ENCODE peak calls at places on chromosomes 12 and 14, in six cellular contexts. S is GM23248; X is naive thymus-derived CD4-positive, alpha-beta T cell; L is PC-9; D is choroid plexus epithelial cell; W is astrocyte of the spinal cord. Y is an unnamed sample.

GRCh38 chr14:68495101-68495637 is 297.7 kb downstream of the ZFP36L1 start:
- DNase-seq in S (peak), L (no peak), D (no peak), X (no peak), W (no peak), Y (no peak)

GRCh38 chr12:54424232-54424631 is 5.2 kb upstream of the ITGA5 start:
- DNase-seq in X (no peak), L (no peak), D (no peak), S (peak), W (no peak), Y (no peak)

GRCh38 chr14:64412237-64412636 is 24.1 kb downstream of the MTHFD1 start:
- DNase-seq in W (no peak), X (no peak), L (no peak), D (no peak), S (no peak), Y (no peak)

GRCh38 chr14:61562321-61563161 is 132.8 kb upstream of the HIF1A start:
- DNase-seq in X (peak), L (peak), W (peak), D (peak), S (peak), Y (no peak)

GRCh38 chr12:47068539-47068938 is 10.9 kb upstream of the PCED1B start:
- DNase-seq in D (peak), L (no peak), W (peak), S (no peak), X (no peak), Y (no peak)

GRCh38 chr12:104423809-104424208 is 32.9 kb upstream of the CHST11 start:
- DNase-seq in W (no peak), L (no peak), X (no peak), S (no peak), D (no peak), Y (peak)

GRCh38 chr12:26226629-26227375 is 31.4 kb downstream of the SSPN start:
- DNase-seq in W (peak), D (peak), L (peak), S (peak), X (no peak), Y (no peak)

GRCh38 chr14:93008381-93008780 is 85.4 kb downstream of the CHGA start:
- DNase-seq in D (no peak), L (peak), S (peak), W (peak), X (no peak), Y (no peak)

GRCh38 chr12:48861111-48861510 is 4.6 kb downstream of the RND1 start:
- DNase-seq in L (no peak), X (no peak), W (no peak), D (no peak), S (peak), Y (no peak)

GRCh38 chr14:99531221-99532096 is 50.2 kb downstream of the CCNK start:
- DNase-seq in S (peak), L (no peak), X (no peak), D (peak), W (peak), Y (no peak)

GRCh38 chr12:111777345-111778045 is 10.8 kb downstream of the ALDH2 start:
- DNase-seq in D (no peak), W (no peak), X (no peak), S (no peak), L (no peak), Y (no peak)

GRCh38 chr12:121805800-121806555 is 2.2 kb downstream of the SETD1B start:
- DNase-seq in S (peak), X (no peak), L (no peak), D (no peak), W (no peak), Y (no peak)

GRCh38 chr12:128992550-128992949 is 139.3 kb downstream of the GLT1D1 start:
- DNase-seq in W (no peak), D (no peak), L (no peak), X (no peak), S (no peak), Y (no peak)

GRCh38 chr14:75523771-75524171 is 1.5 kb downstream of the BATF start:
- DNase-seq in L (no peak), W (no peak), S (peak), X (no peak), D (no peak), Y (no peak)

GRCh38 chr14:100522616-100523021 is 64.6 kb downstream of the BEGAIN start:
- DNase-seq in L (no peak), X (peak), W (no peak), D (no peak), S (peak), Y (no peak)

GRCh38 chr12:18689781-18690180 is 48.0 kb downstream of the PLCZ1 start:
- DNase-seq in L (no peak), W (no peak), X (no peak), D (no peak), S (no peak), Y (no peak)

GRCh38 chr12:131018808-131019397 is 65.2 kb downstream of the ADGRD1 start:
- DNase-seq in D (no peak), L (no peak), S (no peak), X (no peak), W (no peak), Y (no peak)

GRCh38 chr12:45728625-45729232 is 777 bp upstream of the ARID2 start:
- DNase-seq in X (peak), W (peak), L (peak), D (peak), S (peak), Y (peak)

GRCh38 chr14:102046337-102047278 is 40.2 kb downstream of the HSP90AA1 start:
- DNase-seq in W (peak), S (peak), X (no peak), L (peak), D (peak), Y (peak)

GRCh38 chr12:4084631-4085030 is 188.9 kb upstream of the CCND2 start:
- DNase-seq in D (no peak), X (no peak), S (no peak), W (no peak), L (no peak), Y (no peak)

GRCh38 chr12:55060470-55060869 is 40.7 kb downstream of the NEUROD4 start:
- DNase-seq in D (no peak), S (no peak), W (no peak), L (no peak), X (peak), Y (no peak)

GRCh38 chr12:25889185-25889584 is 69.3 kb upstream of the RASSF8 start:
- DNase-seq in L (no peak), S (no peak), D (no peak), W (no peak), X (no peak), Y (no peak)

GRCh38 chr14:89214221-89214965 is 202.6 kb downstream of the FOXN3 start:
- DNase-seq in X (no peak), W (peak), L (peak), S (no peak), D (no peak), Y (peak)

GRCh38 chr12:69509308-69509736 is 39.1 kb downstream of the FRS2 start:
- DNase-seq in W (peak), D (peak), L (no peak), S (peak), X (no peak), Y (no peak)

GRCh38 chr12:53290661-53291060 is 4.7 kb upstream of the PFDN5 start:
- DNase-seq in S (peak), D (peak), W (no peak), L (no peak), X (no peak), Y (no peak)

GRCh38 chr14:89648924-89649323 is 231.9 kb upstream of the FOXN3 start:
- DNase-seq in X (no peak), W (no peak), L (no peak), S (no peak), D (no peak), Y (no peak)

DNA sequence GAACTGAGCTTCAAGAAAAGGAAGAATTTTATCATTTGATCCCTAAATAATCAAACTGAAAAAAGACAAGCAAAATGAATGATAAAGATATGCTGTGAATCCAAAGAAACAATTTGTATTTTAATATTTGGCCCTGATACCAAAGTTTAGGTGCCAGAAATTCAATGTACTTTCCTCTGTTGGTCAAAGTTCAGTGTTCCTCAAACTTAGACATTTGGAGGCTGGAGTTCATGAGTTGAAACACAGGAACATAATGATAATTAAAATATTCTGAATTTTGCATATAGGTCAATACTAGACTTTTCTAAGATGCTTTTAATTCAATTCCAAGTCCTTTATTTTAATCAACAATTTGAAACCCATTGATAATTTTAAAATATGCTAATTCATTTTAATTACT is 1007.7 kb upstream of the ATXN7L3B start:
- DNase-seq in D (no peak), W (no peak), X (no peak), S (no peak), L (no peak), Y (peak)
- H3K4me3 ChIP-seq in D (no peak), W (no peak), X (no peak), S (no peak), L (no peak), Y (no peak)

GRCh38 chr14:20989787-20990600 is at the start of gene METTL17:
- DNase-seq in S (peak), W (peak), X (peak), L (peak), D (peak), Y (peak)

GRCh38 chr14:20988717-20989116 is 1.1 kb upstream of the METTL17 start:
- DNase-seq in L (no peak), X (no peak), S (peak), W (no peak), D (peak), Y (no peak)

GRCh38 chr14:20986811-20987210 is 3.0 kb upstream of the METTL17 start:
- DNase-seq in W (peak), X (no peak), L (peak), S (peak), D (peak), Y (no peak)

GRCh38 chr14:20989464-20989786 is 355 bp upstream of the METTL17 start:
- DNase-seq in S (no peak), W (no peak), D (no peak), X (no peak), L (no peak), Y (no peak)
- H3K4me3 ChIP-seq in S (peak), W (peak), D (no peak), X (no peak), L (peak), Y (peak)

DNA sequence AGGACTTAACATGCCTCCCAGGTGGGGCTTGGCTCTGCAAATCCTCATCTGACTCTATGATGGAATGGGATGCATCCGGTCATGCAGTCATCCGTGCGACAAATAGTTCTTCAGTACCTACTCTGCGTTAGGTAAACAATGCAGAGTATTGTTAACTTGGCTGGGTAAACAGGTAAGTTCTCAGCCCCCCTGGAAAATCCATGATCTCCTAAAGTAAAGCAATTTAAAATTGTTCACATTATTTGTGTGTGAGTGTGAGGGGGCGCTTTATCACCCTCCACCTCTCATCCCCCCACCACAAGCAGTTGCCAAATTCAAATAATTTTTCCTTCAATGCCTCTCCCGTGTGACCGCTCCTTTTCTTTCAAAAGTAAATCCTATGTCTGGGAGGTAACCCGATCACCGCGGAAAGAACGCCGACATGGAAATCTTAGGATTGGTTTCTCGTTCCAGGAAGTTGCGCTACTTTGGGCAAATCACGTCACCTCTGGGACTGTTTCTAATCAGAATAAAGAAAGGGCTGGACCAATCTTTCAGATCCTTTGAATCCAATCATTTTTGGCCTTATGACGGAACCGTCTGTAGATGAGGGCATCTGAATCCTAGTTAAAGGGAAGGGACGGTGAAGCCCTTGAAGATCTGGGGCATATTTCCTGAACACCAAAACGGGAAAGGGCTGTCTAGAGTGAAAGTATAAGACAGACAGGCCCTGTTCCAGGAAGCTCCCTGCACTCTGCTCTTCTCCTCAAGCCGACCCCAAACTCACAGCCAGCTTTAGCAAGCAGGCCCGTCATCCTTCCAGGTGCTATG is 44.0 kb upstream of the SINHCAF start:
- DNase-seq in X (no peak), D (peak), L (peak), W (peak), S (peak), Y (no peak)
- H3K4me3 ChIP-seq in X (no peak), D (peak), L (peak), W (no peak), S (peak), Y (no peak)

GRCh38 chr12:11829764-11830194 is 180.3 kb downstream of the ETV6 start:
- DNase-seq in L (no peak), D (no peak), W (no peak), X (no peak), S (no peak), Y (no peak)
- H3K4me3 ChIP-seq in L (no peak), D (no peak), W (no peak), X (no peak), S (no peak), Y (no peak)

GRCh38 chr14:21307641-21308040 is 27.8 kb downstream of the RPGRIP1 start:
- DNase-seq in L (no peak), X (no peak), W (no peak), S (no peak), D (no peak), Y (no peak)
- H3K4me3 ChIP-seq in L (peak), X (no peak), W (no peak), S (no peak), D (no peak), Y (peak)

GRCh38 chr14:21383848-21384493 is at the start of gene SUPT16H:
- DNase-seq in X (peak), W (peak), S (peak), D (peak), L (peak), Y (peak)

GRCh38 chr14:21384494-21384851 is 654 bp upstream of the SUPT16H start:
- DNase-seq in X (no peak), S (no peak), D (no peak), L (no peak), W (no peak), Y (no peak)

GRCh38 chr14:21379338-21379737 is 4.5 kb downstream of the SUPT16H start:
- DNase-seq in L (no peak), W (no peak), X (no peak), D (no peak), S (no peak), Y (no peak)

GRCh38 chr14:21382886-21383847 is 652 bp downstream of the SUPT16H start:
- DNase-seq in L (peak), D (peak), W (peak), S (peak), X (peak), Y (no peak)

GRCh38 chr14:21382095-21382494 is 1.7 kb downstream of the SUPT16H start:
- DNase-seq in S (peak), D (no peak), W (no peak), L (no peak), X (no peak), Y (no peak)
- H3K4me3 ChIP-seq in S (peak), D (no peak), W (no peak), L (peak), X (no peak), Y (peak)

GRCh38 chr12:93176166-93176565 is 201.6 kb upstream of the NUDT4 start:
- DNase-seq in L (no peak), S (peak), W (peak), D (peak), X (no peak), Y (no peak)
- H3K4me3 ChIP-seq in L (no peak), S (no peak), W (no peak), D (no peak), X (no peak), Y (no peak)

GRCh38 chr12:16603916-16604575 is 1.9 kb downstream of the LMO3 start:
- DNase-seq in L (no peak), X (no peak), D (no peak), S (no peak), W (no peak), Y (no peak)

GRCh38 chr12:16602412-16602811 is 3.5 kb downstream of the LMO3 start:
- DNase-seq in L (no peak), W (no peak), D (no peak), S (no peak), X (no peak), Y (no peak)

GRCh38 chr12:16604853-16605252 is 1.1 kb downstream of the LMO3 start:
- DNase-seq in D (no peak), L (no peak), W (no peak), X (no peak), S (no peak), Y (no peak)

GRCh38 chr12:16605666-16606116 is 271 bp downstream of the LMO3 start:
- DNase-seq in W (no peak), S (peak), X (no peak), D (peak), L (peak), Y (no peak)

GRCh38 chr12:16603265-16603915 is 2.6 kb downstream of the LMO3 start:
- DNase-seq in W (no peak), L (no peak), X (no peak), D (no peak), S (no peak), Y (no peak)
- H3K4me3 ChIP-seq in W (no peak), L (no peak), X (no peak), D (no peak), S (no peak), Y (no peak)